ENCODE peak calls at places on chromosome 4, in nine cellular contexts. B, W, M, I, C, Y, H, G and X are unnamed samples.
A peak's percentile ranks its signal among the peaks of the same experiment; 100 is the strongest.

GRCh38 chr4:153428816-153429592 is 37.2 kb upstream of the TMEM131L start:
- DNase-seq in B (no peak), W (no peak), M (no peak), I (no peak), C (no peak), Y (no peak), H (no peak), G (no peak), X (peak; percentile 15)

GRCh38 chr4:111689731-111690130 is 455.5 kb upstream of the FAM241A start:
- DNase-seq in B (no peak), W (no peak), M (peak; percentile 15), I (no peak), C (no peak), Y (peak; percentile 54), H (peak; percentile 8), G (no peak), X (no peak)

GRCh38 chr4:107586321-107586720 is 133.7 kb downstream of the PAPSS1 start:
- DNase-seq in B (no peak), W (no peak), M (no peak), I (peak; percentile 49), C (no peak), Y (no peak), H (no peak), G (no peak), X (no peak)

GRCh38 chr4:103306870-103307345 is 108.8 kb upstream of the CENPE start:
- DNase-seq in B (peak; percentile 72), W (peak; percentile 40), M (peak; percentile 34), I (peak; percentile 5), C (no peak), Y (no peak), H (peak; percentile 1), G (no peak), X (no peak)

GRCh38 chr4:182927505-182927904 is 10.3 kb upstream of the DCTD start:
- DNase-seq in B (no peak), W (no peak), M (no peak), I (no peak), C (no peak), Y (no peak), H (no peak), G (no peak), X (no peak)

GRCh38 chr4:139645458-139645857 is 20.2 kb upstream of the MGST2 start:
- DNase-seq in B (no peak), W (no peak), M (peak; percentile 96), I (no peak), C (no peak), Y (no peak), H (no peak), G (no peak), X (no peak)

GRCh38 chr4:84492737-84493091 is 6.4 kb downstream of the NKX6-1 start:
- DNase-seq in B (no peak), W (no peak), M (no peak), I (peak; percentile 61), C (no peak), Y (no peak), H (no peak), G (peak; percentile 58), X (no peak)

GRCh38 chr4:7763788-7764187 is 175.9 kb downstream of the AFAP1 start:
- DNase-seq in B (no peak), W (no peak), M (peak; percentile 60), I (no peak), C (no peak), Y (no peak), H (no peak), G (no peak), X (no peak)

GRCh38 chr4:114151-114550 is 10.2 kb upstream of the ZNF718 start:
- DNase-seq in B (no peak), W (no peak), M (peak; percentile 59), I (no peak), C (no peak), Y (no peak), H (no peak), G (no peak), X (no peak)

GRCh38 chr4:150173854-150174398 is 95.7 kb downstream of the DCLK2 start:
- DNase-seq in B (no peak), W (peak; percentile 34), M (no peak), I (no peak), C (no peak), Y (no peak), H (no peak), G (no peak), X (no peak)

GRCh38 chr4:40559585-40560465 is 69.8 kb downstream of the RBM47 start:
- DNase-seq in B (no peak), W (no peak), M (no peak), I (no peak), C (no peak), Y (no peak), H (no peak), G (no peak), X (no peak)

GRCh38 chr4:102815981-102816380 is 11.4 kb downstream of the UBE2D3 start:
- DNase-seq in B (no peak), W (no peak), M (peak; percentile 86), I (no peak), C (peak; percentile 57), Y (peak; percentile 76), H (peak; percentile 74), G (no peak), X (no peak)

GRCh38 chr4:85968945-85969830 is 390.7 kb downstream of the MAPK10 start:
- DNase-seq in B (peak; percentile 57), W (no peak), M (peak; percentile 54), I (peak; percentile 57), C (no peak), Y (no peak), H (peak; percentile 86), G (no peak), X (no peak)

GRCh38 chr4:185772391-185773093 is 39.5 kb downstream of the SORBS2 start:
- DNase-seq in B (no peak), W (no peak), M (no peak), I (no peak), C (no peak), Y (no peak), H (no peak), G (no peak), X (no peak)

GRCh38 chr4:185773419-185773818 is 38.6 kb downstream of the SORBS2 start:
- DNase-seq in B (peak; percentile 66), W (peak; percentile 58), M (no peak), I (peak; percentile 42), C (no peak), Y (no peak), H (no peak), G (peak; percentile 67), X (no peak)

GRCh38 chr4:185774815-185775684 is 36.9 kb downstream of the SORBS2 start:
- DNase-seq in B (peak; percentile 72), W (no peak), M (peak; percentile 49), I (peak; percentile 26), C (peak; percentile 78), Y (peak; percentile 75), H (peak; percentile 79), G (no peak), X (no peak)

GRCh38 chr4:185775792-185776555 is 36.0 kb downstream of the SORBS2 start:
- DNase-seq in B (peak; percentile 57), W (no peak), M (peak; percentile 46), I (no peak), C (no peak), Y (no peak), H (no peak), G (no peak), X (no peak)

GRCh38 chr4:185774076-185774731 is 37.8 kb downstream of the SORBS2 start:
- DNase-seq in B (peak; percentile 39), W (no peak), M (no peak), I (no peak), C (no peak), Y (no peak), H (no peak), G (no peak), X (no peak)
- H3K4me3 ChIP-seq in B (peak overlapping the region; percentile 60), W (peak overlapping the region; percentile 49), M (no peak overlapping the region), I (no peak overlapping the region), C (peak overlapping the region; percentile 24), Y (no peak overlapping the region), H (no peak overlapping the region), G (peak overlapping the region; percentile 18), X (no peak overlapping the region)

DNA sequence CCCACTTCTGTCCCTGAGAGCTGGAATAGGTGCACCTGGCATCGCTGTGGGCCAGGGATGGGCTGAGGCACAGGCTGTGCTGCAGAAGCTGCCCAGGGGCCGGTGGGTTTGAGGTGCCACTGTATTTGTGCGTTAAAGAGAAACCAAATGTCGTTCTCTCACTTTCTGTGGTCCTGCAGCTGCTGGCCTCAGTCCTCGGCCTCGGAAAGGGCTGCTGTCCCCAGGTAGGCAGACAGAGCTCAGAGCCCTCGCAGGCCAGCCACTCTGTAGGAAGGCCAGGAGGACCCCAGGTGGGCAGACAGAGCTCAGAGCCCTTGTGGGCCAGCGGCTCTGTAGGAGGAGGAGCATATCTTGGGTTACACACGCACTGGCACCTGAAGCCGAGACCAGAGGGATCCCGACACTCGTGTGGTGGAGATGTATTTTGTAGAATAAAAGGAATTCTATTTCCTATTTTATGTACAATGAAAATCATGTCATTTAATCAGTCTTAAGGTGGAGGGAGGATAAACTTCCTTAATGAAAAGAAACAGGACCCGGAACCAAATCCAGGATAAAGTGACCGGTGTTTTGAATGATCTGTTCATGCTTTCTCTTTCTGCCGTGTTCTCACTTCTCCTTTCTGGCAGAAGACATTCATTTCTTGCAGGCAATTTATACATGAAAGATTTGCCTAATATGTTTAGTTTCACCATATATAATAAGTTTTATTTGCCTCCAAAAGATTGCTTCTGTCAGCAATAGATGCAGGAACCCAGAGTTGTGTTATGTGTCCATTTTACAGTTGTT is 54.4 kb upstream of the HGFAC start:
- DNase-seq in B (no peak), W (no peak), M (peak; percentile 31), I (no peak), C (no peak), Y (no peak), H (no peak), G (peak; percentile 39), X (no peak)
- H3K4me3 ChIP-seq in B (no peak overlapping the region), W (peak overlapping the region; percentile 40), M (peak overlapping the region; percentile 73), I (no peak overlapping the region), C (no peak overlapping the region), Y (no peak overlapping the region), H (no peak overlapping the region), G (no peak overlapping the region), X (no peak overlapping the region)

DNA sequence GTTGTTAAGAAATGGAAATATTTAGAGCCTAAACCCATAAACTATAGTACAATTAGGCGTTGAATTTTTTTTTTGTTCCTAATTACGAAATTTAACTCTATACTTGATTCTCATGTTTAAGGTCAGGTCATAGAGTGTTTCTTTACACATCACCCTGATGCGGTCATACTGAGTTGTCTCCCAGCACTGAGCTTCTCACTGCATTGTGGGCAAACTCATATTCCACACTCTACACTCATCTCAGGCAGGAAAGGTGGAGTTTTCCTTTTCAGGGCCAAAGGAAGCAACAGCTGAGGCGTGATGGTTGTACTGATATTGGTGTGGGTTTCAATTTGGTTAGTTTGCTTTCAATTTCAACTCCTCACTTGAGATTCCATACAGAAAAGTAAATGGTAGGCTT is 75.4 kb downstream of the FAT4 start:
- DNase-seq in B (no peak), W (no peak), M (peak; percentile 81), I (no peak), C (peak; percentile 40), Y (peak; percentile 20), H (peak; percentile 75), G (no peak), X (no peak)
- H3K4me3 ChIP-seq in B (no peak overlapping the region), W (no peak overlapping the region), M (no peak overlapping the region), I (no peak overlapping the region), C (peak overlapping the region; percentile 8), Y (no peak overlapping the region), H (peak overlapping the region; percentile 34), G (no peak overlapping the region), X (no peak overlapping the region)

DNA sequence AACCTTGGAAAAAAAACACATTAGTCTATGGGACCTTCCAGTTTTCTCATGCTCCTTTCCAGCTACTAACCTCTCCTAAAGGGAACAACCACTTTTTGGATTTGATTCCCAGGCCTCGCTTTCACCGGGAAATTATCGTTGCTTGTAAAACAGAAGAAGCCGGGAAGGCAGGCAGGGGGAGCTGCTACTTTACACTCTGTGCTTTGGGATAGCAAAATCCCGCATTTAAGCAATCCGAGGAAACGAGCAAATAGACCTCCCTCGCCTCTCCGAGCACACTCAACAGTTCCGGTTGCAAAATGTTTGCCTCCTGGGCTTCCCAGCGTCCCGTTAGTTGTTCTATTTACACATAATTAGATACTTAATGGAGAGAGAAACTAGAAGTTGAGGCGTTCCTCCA is 1.2 kb downstream of the CD38 start:
- DNase-seq in B (peak; percentile 64), W (peak; percentile 69), M (peak; percentile 62), I (peak; percentile 71), C (no peak), Y (peak; percentile 15), H (peak; percentile 65), G (no peak), X (no peak)
- H3K4me3 ChIP-seq in B (peak overlapping the region; percentile 33), W (peak overlapping the region; percentile 76), M (peak overlapping the region; percentile 41), I (peak overlapping the region; percentile 56), C (peak overlapping the region; percentile 8), Y (peak overlapping the region; percentile 44), H (peak overlapping the region; percentile 58), G (peak overlapping the region; percentile 9), X (peak overlapping the region; percentile 74)